ENCODE peak calls at places on chromosomes 12 and 14, in four cellular contexts. D, Y, H and V are unnamed samples.

GRCh38 chr12:27344246-27344645 is 11.6 kb downstream of the BMAL2 start:
- DNase-seq in H (no peak), D (no peak), Y (no peak), V (no peak)

GRCh38 chr12:32877670-32878459 is 18.7 kb downstream of the PKP2 start:
- DNase-seq in H (no peak), D (no peak), Y (no peak), V (no peak)

GRCh38 chr14:30020687-30021086 is 93.0 kb upstream of the PRKD1 start:
- DNase-seq in D (no peak), H (no peak), Y (no peak), V (no peak)

GRCh38 chr12:113768850-113769249 is 197.3 kb downstream of the RBM19 start:
- DNase-seq in Y (no peak), H (no peak), D (no peak), V (no peak)

GRCh38 chr12:53746592-53747491 is 4.9 kb downstream of the CISTR start:
- DNase-seq in D (peak), H (peak), Y (peak), V (peak)

GRCh38 chr14:41875113-41875512 is 268.4 kb downstream of the LRFN5 start:
- DNase-seq in Y (no peak), H (no peak), D (no peak), V (no peak)

GRCh38 chr14:94691658-94692029 is 78.3 kb downstream of the GSC start:
- DNase-seq in D (no peak), H (no peak), Y (no peak), V (no peak)

GRCh38 chr12:96383991-96384390 is 16.2 kb downstream of the CDK17 start:
- DNase-seq in Y (no peak), H (no peak), D (no peak), V (no peak)

GRCh38 chr12:32454075-32454474 is 54.7 kb downstream of the FGD4 start:
- DNase-seq in H (no peak), Y (no peak), D (no peak), V (no peak)

GRCh38 chr12:123149088-123149827 is 1.6 kb downstream of the PITPNM2 start:
- DNase-seq in Y (no peak), D (no peak), H (peak), V (peak)

GRCh38 chr12:95205685-95206084 is 11.6 kb downstream of the FGD6 start:
- DNase-seq in Y (no peak), H (no peak), D (no peak), V (no peak)

GRCh38 chr12:6946033-6946919 is 2.5 kb downstream of the C12orf57 start:
- DNase-seq in H (peak), D (peak), Y (peak), V (no peak)

GRCh38 chr12:55072093-55072492 is 52.3 kb downstream of the NEUROD4 start:
- DNase-seq in D (no peak), Y (peak), H (peak), V (peak)

GRCh38 chr14:22448905-22449611 is 140.0 kb downstream of the DAD1 start:
- DNase-seq in D (no peak), Y (no peak), H (no peak), V (no peak)